ENCODE peak calls at places on chromosomes 5 and 9, in seven cellular contexts. Y, H, V, U, Q, E and T are unnamed samples.

GRCh38 chr9:114348906-114349482 is 19.3 kb downstream of the ORM2 start:
- DNase-seq in Y (peak), H (peak), V (peak), U (no peak), Q (peak), E (peak), T (peak)

GRCh38 chr9:134287591-134288518 is 38.4 kb upstream of the RXRA start:
- DNase-seq in Y (no peak), H (no peak), V (no peak), U (no peak), Q (no peak), E (no peak), T (no peak)

GRCh38 chr9:133089271-133089671 is 27.5 kb downstream of the CEL start:
- DNase-seq in Y (no peak), H (no peak), V (peak), U (no peak), Q (no peak), E (no peak), T (no peak)

GRCh38 chr5:99019812-99020697 is 91.2 kb upstream of the CHD1 start:
- DNase-seq in Y (peak), H (peak), V (no peak), U (no peak), Q (no peak), E (peak), T (peak)

GRCh38 chr5:147935032-147935431 is 28.7 kb upstream of the C5orf46 start:
- DNase-seq in Y (peak), H (peak), V (peak), U (no peak), Q (no peak), E (peak), T (peak)

GRCh38 chr9:2210201-2210600 is 195.1 kb downstream of the SMARCA2 start:
- DNase-seq in Y (no peak), H (no peak), V (no peak), U (no peak), Q (no peak), E (no peak), T (no peak)

GRCh38 chr5:54663876-54664275 is 146.3 kb downstream of the SNX18 start:
- DNase-seq in Y (peak), H (peak), V (no peak), U (no peak), Q (no peak), E (peak), T (peak)

GRCh38 chr5:110159202-110159601 is 469.5 kb downstream of the MAN2A1 start:
- DNase-seq in Y (peak), H (peak), V (no peak), U (no peak), Q (no peak), E (peak), T (peak)

GRCh38 chr9:80082213-80082612 is 510.4 kb downstream of the TLE4 start:
- DNase-seq in Y (no peak), H (no peak), V (no peak), U (no peak), Q (no peak), E (no peak), T (no peak)

GRCh38 chr5:33721491-33722245 is 170.1 kb downstream of the ADAMTS12 start:
- DNase-seq in Y (no peak), H (no peak), V (no peak), U (no peak), Q (no peak), E (peak), T (no peak)

GRCh38 chr5:37804401-37804800 is 35.4 kb downstream of the GDNF start:
- DNase-seq in Y (no peak), H (no peak), V (no peak), U (no peak), Q (no peak), E (no peak), T (no peak)

GRCh38 chr9:32004431-32005076 is 379.9 kb upstream of the ACO1 start:
- DNase-seq in Y (peak), H (no peak), V (no peak), U (no peak), Q (no peak), E (no peak), T (no peak)

GRCh38 chr5:149702953-149703646 is 27.0 kb upstream of the PPARGC1B start:
- DNase-seq in Y (peak), H (no peak), V (no peak), U (no peak), Q (peak), E (no peak), T (no peak)

GRCh38 chr9:79693750-79694149 is 122.0 kb downstream of the TLE4 start:
- DNase-seq in Y (no peak), H (no peak), V (no peak), U (no peak), Q (no peak), E (no peak), T (no peak)

GRCh38 chr5:63131618-63132285 is 553.1 kb downstream of the LRRC70 start:
- DNase-seq in Y (peak), H (peak), V (no peak), U (no peak), Q (no peak), E (peak), T (peak)

GRCh38 chr5:109612278-109612905 is 77.3 kb upstream of the MAN2A1 start:
- DNase-seq in Y (no peak), H (no peak), V (no peak), U (no peak), Q (no peak), E (no peak), T (no peak)

GRCh38 chr5:151591144-151591819 is at the start of gene FAT2:
- DNase-seq in Y (no peak), H (no peak), V (no peak), U (no peak), Q (no peak), E (no peak), T (no peak)

GRCh38 chr5:54895816-54896341 is 89.5 kb downstream of the ESM1 start:
- DNase-seq in Y (peak), H (peak), V (peak), U (no peak), Q (no peak), E (peak), T (no peak)

GRCh38 chr5:168486136-168486879 is at the start of gene RARS1:
- DNase-seq in Y (peak), H (peak), V (peak), U (peak), Q (peak), E (peak), T (peak)

GRCh38 chr5:171750316-171750788 is 35.3 kb upstream of the SMIM23 start:
- DNase-seq in Y (peak), H (peak), V (peak), U (no peak), Q (peak), E (peak), T (no peak)

GRCh38 chr9:113705938-113706519 is 170.1 kb upstream of the ZNF618 start:
- DNase-seq in Y (no peak), H (no peak), V (no peak), U (no peak), Q (no peak), E (no peak), T (peak)

GRCh38 chr9:108609227-108609894 is 246.4 kb downstream of the ACTL7B start:
- DNase-seq in Y (no peak), H (peak), V (no peak), U (no peak), Q (no peak), E (peak), T (no peak)

GRCh38 chr5:96896285-96896711 is 20.0 kb downstream of the ERAP2 start:
- DNase-seq in Y (no peak), H (no peak), V (peak), U (no peak), Q (no peak), E (no peak), T (no peak)

GRCh38 chr5:180291234-180291940 is 496 bp downstream of the MAPK9 start:
- DNase-seq in Y (no peak), H (no peak), V (peak), U (no peak), Q (no peak), E (no peak), T (no peak)

GRCh38 chr9:129719135-129719534 is 33.7 kb downstream of the PTGES start:
- DNase-seq in Y (no peak), H (no peak), V (no peak), U (no peak), Q (no peak), E (no peak), T (no peak)
- TF ChIP-seq CTCF in Y (no peak), H (peak), V (no peak), U (no peak), Q (no peak), E (no peak), T (no peak)

GRCh38 chr9:93592389-93593021 is 16.1 kb downstream of the PHF2 start:
- DNase-seq in Y (no peak), H (no peak), V (peak), U (no peak), Q (peak), E (no peak), T (no peak)
- TF ChIP-seq CTCF in Y (peak), H (peak), V (peak), U (no peak), Q (no peak), E (no peak), T (peak)

GRCh38 chr5:139394123-139394653 is 716 bp downstream of the PROB1 start:
- DNase-seq in Y (no peak), H (no peak), V (peak), U (no peak), Q (no peak), E (no peak), T (no peak)
- TF ChIP-seq CTCF in Y (peak), H (peak), V (peak), U (no peak), Q (peak), E (no peak), T (peak)

DNA sequence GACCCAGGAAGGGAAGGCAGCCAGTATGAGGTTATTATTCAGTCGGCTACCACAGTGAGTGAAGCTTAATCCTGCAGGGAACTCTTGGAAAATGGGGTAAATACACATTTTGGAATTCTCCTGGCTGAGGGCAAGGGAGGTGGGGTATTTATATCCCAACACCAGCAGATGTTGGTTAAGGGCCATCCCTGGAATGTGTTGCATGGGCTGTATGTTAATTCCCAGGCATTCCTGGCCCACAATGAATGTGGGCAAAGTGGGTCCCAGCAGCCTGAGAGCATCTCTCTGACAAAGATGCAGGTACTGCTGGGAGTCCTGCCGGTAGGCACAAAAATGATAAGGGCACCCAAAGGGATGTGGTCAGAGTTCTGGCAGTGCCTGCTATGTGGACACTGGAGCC is 2.9 kb upstream of the GPRIN1 start:
- DNase-seq in Y (no peak), H (no peak), V (no peak), U (no peak), Q (no peak), E (no peak), T (no peak)
- TF ChIP-seq CTCF in Y (no peak), H (no peak), V (no peak), U (no peak), Q (no peak), E (no peak), T (no peak)